ENCODE peak calls at places on chromosome 12, in seven cellular contexts. One of them, this sample, is unnamed.

GRCh38 chr12:50211392-50212070 is 44.4 kb upstream of the CERS5 start:
- DNase-seq in SK-N-SH: no peak
- DNase-seq in IMR-90: no peak
- DNase-seq in dorsolateral prefrontal cortex: no peak
- DNase-seq in DND-41: no peak
- DNase-seq in GM23248: peak
- DNase-seq in body of pancreas: no peak
- DNase-seq in this sample: no peak

GRCh38 chr12:68378859-68379628 is 46.9 kb upstream of the MDM1 start:
- DNase-seq in DND-41: no peak
- DNase-seq in SK-N-SH: no peak
- DNase-seq in GM23248: peak
- DNase-seq in body of pancreas: no peak
- DNase-seq in dorsolateral prefrontal cortex: no peak
- DNase-seq in IMR-90: no peak
- DNase-seq in this sample: peak

GRCh38 chr12:99960312-99960711 is 24.4 kb downstream of the ANKS1B start:
- DNase-seq in DND-41: no peak
- DNase-seq in SK-N-SH: peak
- DNase-seq in GM23248: no peak
- DNase-seq in IMR-90: no peak
- DNase-seq in dorsolateral prefrontal cortex: no peak
- DNase-seq in body of pancreas: no peak
- DNase-seq in this sample: no peak

GRCh38 chr12:87756111-87756510 is 273.1 kb downstream of the C12orf50 start:
- DNase-seq in GM23248: peak
- DNase-seq in body of pancreas: no peak
- DNase-seq in SK-N-SH: no peak
- DNase-seq in IMR-90: peak
- DNase-seq in DND-41: no peak
- DNase-seq in dorsolateral prefrontal cortex: no peak
- DNase-seq in this sample: no peak

GRCh38 chr12:123271182-123271491 is 519 bp downstream of the CDK2AP1 start:
- DNase-seq in SK-N-SH: peak
- DNase-seq in IMR-90: peak
- DNase-seq in DND-41: peak
- DNase-seq in body of pancreas: peak
- DNase-seq in GM23248: peak
- DNase-seq in dorsolateral prefrontal cortex: peak
- DNase-seq in this sample: peak

GRCh38 chr12:18595406-18595805 is 142.4 kb downstream of the PLCZ1 start:
- DNase-seq in dorsolateral prefrontal cortex: no peak
- DNase-seq in GM23248: no peak
- DNase-seq in SK-N-SH: no peak
- DNase-seq in IMR-90: no peak
- DNase-seq in DND-41: no peak
- DNase-seq in body of pancreas: no peak
- DNase-seq in this sample: no peak

GRCh38 chr12:69880566-69880965 is 55.5 kb downstream of the MYRFL start:
- DNase-seq in DND-41: no peak
- DNase-seq in GM23248: peak
- DNase-seq in dorsolateral prefrontal cortex: no peak
- DNase-seq in IMR-90: peak
- DNase-seq in SK-N-SH: no peak
- DNase-seq in body of pancreas: no peak
- DNase-seq in this sample: no peak

GRCh38 chr12:132500137-132500855 is 10.3 kb downstream of the FBRSL1 start:
- DNase-seq in dorsolateral prefrontal cortex: no peak
- DNase-seq in SK-N-SH: no peak
- DNase-seq in body of pancreas: no peak
- DNase-seq in IMR-90: no peak
- DNase-seq in GM23248: no peak
- DNase-seq in DND-41: no peak
- DNase-seq in this sample: no peak

GRCh38 chr12:122199484-122200355 is 3.8 kb upstream of the B3GNT4 start:
- DNase-seq in body of pancreas: no peak
- DNase-seq in IMR-90: no peak
- DNase-seq in DND-41: no peak
- DNase-seq in SK-N-SH: no peak
- DNase-seq in dorsolateral prefrontal cortex: no peak
- DNase-seq in GM23248: no peak
- DNase-seq in this sample: no peak

GRCh38 chr12:28191690-28192089 is 1.4 kb downstream of the CCDC91 start:
- DNase-seq in SK-N-SH: peak
- DNase-seq in DND-41: peak
- DNase-seq in dorsolateral prefrontal cortex: no peak
- DNase-seq in body of pancreas: peak
- DNase-seq in IMR-90: peak
- DNase-seq in GM23248: peak
- DNase-seq in this sample: peak

GRCh38 chr12:113098428-113099028 is 37.0 kb downstream of the RASAL1 start:
- DNase-seq in SK-N-SH: peak
- DNase-seq in body of pancreas: peak
- DNase-seq in DND-41: peak
- DNase-seq in IMR-90: peak
- DNase-seq in GM23248: peak
- DNase-seq in dorsolateral prefrontal cortex: peak
- DNase-seq in this sample: peak

GRCh38 chr12:26373606-26374495 is 178.5 kb downstream of the SSPN start:
- DNase-seq in GM23248: peak
- DNase-seq in body of pancreas: no peak
- DNase-seq in IMR-90: no peak
- DNase-seq in DND-41: no peak
- DNase-seq in dorsolateral prefrontal cortex: no peak
- DNase-seq in SK-N-SH: no peak
- DNase-seq in this sample: no peak

GRCh38 chr12:50314629-50315312 is 31.5 kb upstream of the LIMA1 start:
- DNase-seq in GM23248: peak
- DNase-seq in SK-N-SH: peak
- DNase-seq in DND-41: peak
- DNase-seq in IMR-90: peak
- DNase-seq in dorsolateral prefrontal cortex: no peak
- DNase-seq in body of pancreas: no peak
- DNase-seq in this sample: no peak

GRCh38 chr12:76627346-76628135 is 68.0 kb upstream of the OSBPL8 start:
- DNase-seq in DND-41: no peak
- DNase-seq in IMR-90: no peak
- DNase-seq in SK-N-SH: no peak
- DNase-seq in body of pancreas: no peak
- DNase-seq in GM23248: peak
- DNase-seq in dorsolateral prefrontal cortex: no peak
- DNase-seq in this sample: no peak

GRCh38 chr12:2057041-2057792 is 4.4 kb downstream of the CACNA1C start:
- DNase-seq in body of pancreas: peak
- DNase-seq in GM23248: peak
- DNase-seq in SK-N-SH: peak
- DNase-seq in DND-41: peak
- DNase-seq in dorsolateral prefrontal cortex: peak
- DNase-seq in IMR-90: peak
- DNase-seq in this sample: peak

GRCh38 chr12:65335021-65335714 is 56.7 kb downstream of the MSRB3 start:
- DNase-seq in DND-41: no peak
- DNase-seq in dorsolateral prefrontal cortex: no peak
- DNase-seq in SK-N-SH: peak
- DNase-seq in GM23248: peak
- DNase-seq in body of pancreas: no peak
- DNase-seq in IMR-90: peak
- DNase-seq in this sample: no peak

GRCh38 chr12:8035440-8036010 is 3.0 kb downstream of the FOXJ2 start:
- DNase-seq in DND-41: no peak
- DNase-seq in SK-N-SH: no peak
- DNase-seq in body of pancreas: peak
- DNase-seq in GM23248: peak
- DNase-seq in IMR-90: peak
- DNase-seq in dorsolateral prefrontal cortex: no peak
- DNase-seq in this sample: no peak
- H3K4me3 ChIP-seq in DND-41: peak
- H3K4me3 ChIP-seq in SK-N-SH: no peak
- H3K4me3 ChIP-seq in body of pancreas: no peak
- H3K4me3 ChIP-seq in GM23248: peak
- H3K4me3 ChIP-seq in IMR-90: no peak
- H3K4me3 ChIP-seq in dorsolateral prefrontal cortex: peak
- H3K4me3 ChIP-seq in this sample: no peak

GRCh38 chr12:30827406-30828055 is 72.8 kb upstream of the CAPRIN2 start:
- DNase-seq in GM23248: no peak
- DNase-seq in SK-N-SH: no peak
- DNase-seq in DND-41: no peak
- DNase-seq in IMR-90: no peak
- DNase-seq in body of pancreas: no peak
- DNase-seq in dorsolateral prefrontal cortex: no peak
- DNase-seq in this sample: no peak

GRCh38 chr12:30824311-30824710 is 69.6 kb upstream of the CAPRIN2 start:
- DNase-seq in DND-41: no peak
- DNase-seq in dorsolateral prefrontal cortex: no peak
- DNase-seq in IMR-90: no peak
- DNase-seq in GM23248: no peak
- DNase-seq in SK-N-SH: no peak
- DNase-seq in body of pancreas: no peak
- DNase-seq in this sample: no peak

GRCh38 chr12:30828686-30829085 is 73.9 kb upstream of the CAPRIN2 start:
- DNase-seq in GM23248: no peak
- DNase-seq in dorsolateral prefrontal cortex: no peak
- DNase-seq in body of pancreas: no peak
- DNase-seq in IMR-90: no peak
- DNase-seq in SK-N-SH: no peak
- DNase-seq in DND-41: no peak
- DNase-seq in this sample: no peak

GRCh38 chr12:30825341-30825740 is 70.6 kb upstream of the CAPRIN2 start:
- DNase-seq in GM23248: no peak
- DNase-seq in IMR-90: no peak
- DNase-seq in SK-N-SH: no peak
- DNase-seq in body of pancreas: no peak
- DNase-seq in dorsolateral prefrontal cortex: no peak
- DNase-seq in DND-41: no peak
- DNase-seq in this sample: no peak

GRCh38 chr12:30826276-30826675 is 71.5 kb upstream of the CAPRIN2 start:
- DNase-seq in body of pancreas: no peak
- DNase-seq in GM23248: no peak
- DNase-seq in dorsolateral prefrontal cortex: no peak
- DNase-seq in DND-41: no peak
- DNase-seq in IMR-90: no peak
- DNase-seq in SK-N-SH: no peak
- DNase-seq in this sample: no peak
- H3K4me3 ChIP-seq in body of pancreas: no peak
- H3K4me3 ChIP-seq in GM23248: no peak
- H3K4me3 ChIP-seq in dorsolateral prefrontal cortex: no peak
- H3K4me3 ChIP-seq in DND-41: no peak
- H3K4me3 ChIP-seq in IMR-90: no peak
- H3K4me3 ChIP-seq in SK-N-SH: no peak
- H3K4me3 ChIP-seq in this sample: no peak

DNA sequence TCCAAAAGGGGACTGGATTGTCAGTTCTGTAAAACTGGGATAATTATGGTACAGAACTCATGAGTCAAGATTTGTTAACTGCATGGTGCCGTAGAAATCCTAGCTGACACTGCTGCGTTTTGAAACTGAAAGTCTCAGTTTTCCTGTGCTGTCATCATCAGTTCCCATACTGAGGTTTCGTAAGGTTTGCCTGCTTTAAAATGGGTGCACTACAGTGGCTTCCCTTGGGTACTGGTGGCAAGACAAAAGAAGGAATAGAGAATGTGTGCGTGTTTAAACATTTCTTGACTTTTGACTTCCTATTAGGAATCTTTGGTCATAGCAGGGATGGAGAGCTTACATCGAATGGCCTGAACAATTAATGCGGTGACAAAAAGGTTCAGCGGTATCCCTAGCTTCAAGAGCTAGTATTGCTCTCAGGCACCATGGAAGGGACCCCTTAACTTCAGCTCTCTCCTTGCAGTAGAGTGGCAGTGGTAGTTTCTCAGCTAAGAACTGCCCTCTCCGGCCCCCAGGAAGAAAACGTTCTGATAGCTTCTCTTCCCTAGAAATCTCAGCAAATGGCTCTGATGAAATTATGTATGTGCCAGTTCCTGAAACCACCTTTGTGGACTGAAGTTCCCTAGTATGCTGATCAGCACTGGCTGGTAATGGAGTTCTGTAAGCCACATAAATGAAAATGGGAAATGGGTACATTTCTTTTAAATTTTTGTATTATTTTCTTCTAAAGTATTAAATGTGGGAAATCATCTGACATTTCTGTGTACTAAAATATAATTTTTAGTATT is 28.9 kb downstream of the ANO6 start:
- DNase-seq in GM23248: peak
- DNase-seq in dorsolateral prefrontal cortex: no peak
- DNase-seq in IMR-90: peak
- DNase-seq in DND-41: no peak
- DNase-seq in body of pancreas: no peak
- DNase-seq in SK-N-SH: no peak
- DNase-seq in this sample: no peak
- H3K4me3 ChIP-seq in GM23248: peak
- H3K4me3 ChIP-seq in dorsolateral prefrontal cortex: no peak
- H3K4me3 ChIP-seq in IMR-90: no peak
- H3K4me3 ChIP-seq in DND-41: no peak
- H3K4me3 ChIP-seq in body of pancreas: no peak
- H3K4me3 ChIP-seq in SK-N-SH: no peak
- H3K4me3 ChIP-seq in this sample: no peak

GRCh38 chr12:10213168-10214130 is 772 bp downstream of the GABARAPL1 start:
- DNase-seq in SK-N-SH: peak
- DNase-seq in body of pancreas: peak
- DNase-seq in IMR-90: peak
- DNase-seq in GM23248: peak
- DNase-seq in dorsolateral prefrontal cortex: peak
- DNase-seq in DND-41: peak
- DNase-seq in this sample: peak

GRCh38 chr12:10210225-10210624 is 2.5 kb upstream of the GABARAPL1 start:
- DNase-seq in dorsolateral prefrontal cortex: no peak
- DNase-seq in IMR-90: no peak
- DNase-seq in body of pancreas: no peak
- DNase-seq in DND-41: no peak
- DNase-seq in GM23248: no peak
- DNase-seq in SK-N-SH: no peak
- DNase-seq in this sample: no peak

GRCh38 chr12:10211101-10211974 is 1.3 kb upstream of the GABARAPL1 start:
- DNase-seq in SK-N-SH: no peak
- DNase-seq in IMR-90: no peak
- DNase-seq in dorsolateral prefrontal cortex: no peak
- DNase-seq in DND-41: no peak
- DNase-seq in GM23248: no peak
- DNase-seq in body of pancreas: no peak
- DNase-seq in this sample: no peak

GRCh38 chr12:10212623-10213131 is at the start of gene GABARAPL1:
- DNase-seq in DND-41: peak
- DNase-seq in IMR-90: peak
- DNase-seq in body of pancreas: peak
- DNase-seq in SK-N-SH: peak
- DNase-seq in GM23248: peak
- DNase-seq in dorsolateral prefrontal cortex: peak
- DNase-seq in this sample: peak

DNA sequence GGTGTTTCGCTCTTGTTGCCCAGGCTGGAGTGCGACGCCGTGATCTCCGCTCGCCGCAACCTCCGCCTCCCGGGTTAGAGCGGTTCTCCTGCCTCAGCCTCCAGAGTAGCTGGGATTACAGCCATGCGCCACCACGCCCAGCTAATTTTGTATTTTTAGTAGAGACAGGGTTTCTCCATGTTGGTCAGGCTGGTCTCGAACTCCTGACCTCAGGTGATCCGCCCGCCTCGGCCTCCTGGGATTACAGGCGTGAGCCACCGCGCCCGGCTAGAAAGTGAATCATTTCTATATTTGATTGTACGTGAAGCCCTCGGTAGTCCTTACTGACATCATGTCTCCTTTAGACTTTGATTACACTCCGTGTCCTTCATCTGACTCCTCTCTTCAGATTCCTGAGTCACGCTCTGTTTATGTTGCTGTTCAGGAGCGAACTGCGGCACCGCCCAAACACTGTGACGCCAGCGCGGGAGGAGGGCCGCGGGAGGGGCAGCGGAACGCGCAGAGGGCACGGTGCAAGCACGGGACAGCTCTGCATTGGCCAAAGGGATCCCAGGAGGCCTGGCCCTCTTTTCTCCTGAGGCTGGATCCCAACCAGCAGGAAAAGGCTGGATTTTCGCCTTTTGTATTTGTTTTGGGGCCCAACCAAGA is 578 bp upstream of the GABARAPL1 start:
- DNase-seq in SK-N-SH: peak
- DNase-seq in DND-41: peak
- DNase-seq in GM23248: peak
- DNase-seq in body of pancreas: peak
- DNase-seq in dorsolateral prefrontal cortex: peak
- DNase-seq in IMR-90: peak
- DNase-seq in this sample: peak
- H3K4me3 ChIP-seq in SK-N-SH: peak
- H3K4me3 ChIP-seq in DND-41: peak
- H3K4me3 ChIP-seq in GM23248: peak
- H3K4me3 ChIP-seq in body of pancreas: no peak
- H3K4me3 ChIP-seq in dorsolateral prefrontal cortex: peak
- H3K4me3 ChIP-seq in IMR-90: peak
- H3K4me3 ChIP-seq in this sample: peak